ENCODE peak calls at places on chromosomes 16 and 17, in five cellular contexts. One of them, this sample, is unnamed.

GRCh38 chr17:72365857-72366415 is 245.1 kb downstream of the SOX9 start:
- DNase-seq in left lung: no peak
- DNase-seq in stimulated activated naive CD4-positive, alpha-beta T cell: no peak
- DNase-seq in posterior cingulate gyrus: no peak
- DNase-seq in activated CD8-positive, alpha-beta T cell treated with anti-CD3 and anti-CD28 coated beads for 36 hours: no peak
- DNase-seq in this sample: no peak

GRCh38 chr16:14494396-14494795 is 135.7 kb downstream of the PARN start:
- DNase-seq in left lung: no peak
- DNase-seq in stimulated activated naive CD4-positive, alpha-beta T cell: no peak
- DNase-seq in posterior cingulate gyrus: no peak
- DNase-seq in activated CD8-positive, alpha-beta T cell treated with anti-CD3 and anti-CD28 coated beads for 36 hours: no peak
- DNase-seq in this sample: no peak

GRCh38 chr17:80846932-80847331 is 144.7 kb upstream of the CHMP6 start:
- DNase-seq in left lung: peak
- DNase-seq in stimulated activated naive CD4-positive, alpha-beta T cell: no peak
- DNase-seq in posterior cingulate gyrus: no peak
- DNase-seq in activated CD8-positive, alpha-beta T cell treated with anti-CD3 and anti-CD28 coated beads for 36 hours: peak
- DNase-seq in this sample: peak

GRCh38 chr16:2026461-2027023 is at the start of gene NHERF2:
- DNase-seq in left lung: peak
- DNase-seq in stimulated activated naive CD4-positive, alpha-beta T cell: no peak
- DNase-seq in posterior cingulate gyrus: no peak
- DNase-seq in activated CD8-positive, alpha-beta T cell treated with anti-CD3 and anti-CD28 coated beads for 36 hours: no peak
- DNase-seq in this sample: peak

GRCh38 chr17:73710095-73710592 is 65.9 kb upstream of the SDK2 start:
- DNase-seq in left lung: no peak
- DNase-seq in stimulated activated naive CD4-positive, alpha-beta T cell: peak
- DNase-seq in posterior cingulate gyrus: peak
- DNase-seq in activated CD8-positive, alpha-beta T cell treated with anti-CD3 and anti-CD28 coated beads for 36 hours: peak
- DNase-seq in this sample: no peak

GRCh38 chr17:50495918-50496317 is 12.3 kb upstream of the MYCBPAP start:
- DNase-seq in left lung: no peak
- DNase-seq in stimulated activated naive CD4-positive, alpha-beta T cell: no peak
- DNase-seq in posterior cingulate gyrus: no peak
- DNase-seq in activated CD8-positive, alpha-beta T cell treated with anti-CD3 and anti-CD28 coated beads for 36 hours: no peak
- DNase-seq in this sample: no peak

GRCh38 chr16:54171855-54172537 is 114.6 kb downstream of the IRX3 start:
- DNase-seq in left lung: no peak
- DNase-seq in stimulated activated naive CD4-positive, alpha-beta T cell: no peak
- DNase-seq in posterior cingulate gyrus: no peak
- DNase-seq in activated CD8-positive, alpha-beta T cell treated with anti-CD3 and anti-CD28 coated beads for 36 hours: no peak
- DNase-seq in this sample: no peak

GRCh38 chr16:29943846-29944669 is 17.8 kb upstream of the TMEM219 start:
- DNase-seq in left lung: no peak
- DNase-seq in stimulated activated naive CD4-positive, alpha-beta T cell: no peak
- DNase-seq in posterior cingulate gyrus: no peak
- DNase-seq in activated CD8-positive, alpha-beta T cell treated with anti-CD3 and anti-CD28 coated beads for 36 hours: no peak
- DNase-seq in this sample: no peak

GRCh38 chr17:64024781-64025731 is 4.6 kb upstream of the ICAM2 start:
- DNase-seq in left lung: no peak
- DNase-seq in stimulated activated naive CD4-positive, alpha-beta T cell: peak
- DNase-seq in posterior cingulate gyrus: no peak
- DNase-seq in activated CD8-positive, alpha-beta T cell treated with anti-CD3 and anti-CD28 coated beads for 36 hours: peak
- DNase-seq in this sample: no peak

GRCh38 chr16:47096297-47096696 is 47.4 kb downstream of the NETO2 start:
- DNase-seq in left lung: no peak
- DNase-seq in stimulated activated naive CD4-positive, alpha-beta T cell: no peak
- DNase-seq in posterior cingulate gyrus: no peak
- DNase-seq in activated CD8-positive, alpha-beta T cell treated with anti-CD3 and anti-CD28 coated beads for 36 hours: no peak
- DNase-seq in this sample: no peak

GRCh38 chr16:73572135-73572534 is 524.2 kb upstream of the ZFHX3 start:
- DNase-seq in left lung: no peak
- DNase-seq in stimulated activated naive CD4-positive, alpha-beta T cell: no peak
- DNase-seq in posterior cingulate gyrus: no peak
- DNase-seq in activated CD8-positive, alpha-beta T cell treated with anti-CD3 and anti-CD28 coated beads for 36 hours: no peak
- DNase-seq in this sample: no peak

GRCh38 chr16:84647830-84648594 is at the start of gene KLHL36:
- DNase-seq in left lung: peak
- DNase-seq in stimulated activated naive CD4-positive, alpha-beta T cell: peak
- DNase-seq in posterior cingulate gyrus: peak
- DNase-seq in activated CD8-positive, alpha-beta T cell treated with anti-CD3 and anti-CD28 coated beads for 36 hours: peak
- DNase-seq in this sample: peak

GRCh38 chr17:27577884-27578717 is 52.9 kb upstream of the LGALS9 start:
- DNase-seq in left lung: no peak
- DNase-seq in stimulated activated naive CD4-positive, alpha-beta T cell: no peak
- DNase-seq in posterior cingulate gyrus: no peak
- DNase-seq in activated CD8-positive, alpha-beta T cell treated with anti-CD3 and anti-CD28 coated beads for 36 hours: no peak
- DNase-seq in this sample: no peak

GRCh38 chr16:477758-478157 is 49.8 kb upstream of the CAPN15 start:
- DNase-seq in left lung: peak
- DNase-seq in stimulated activated naive CD4-positive, alpha-beta T cell: no peak
- DNase-seq in posterior cingulate gyrus: no peak
- DNase-seq in activated CD8-positive, alpha-beta T cell treated with anti-CD3 and anti-CD28 coated beads for 36 hours: no peak
- DNase-seq in this sample: no peak

GRCh38 chr17:79407385-79407784 is 203.5 kb downstream of the RBFOX3 start:
- DNase-seq in left lung: no peak
- DNase-seq in stimulated activated naive CD4-positive, alpha-beta T cell: no peak
- DNase-seq in posterior cingulate gyrus: no peak
- DNase-seq in activated CD8-positive, alpha-beta T cell treated with anti-CD3 and anti-CD28 coated beads for 36 hours: no peak
- DNase-seq in this sample: no peak

GRCh38 chr16:23348579-23349469 is 46.7 kb downstream of the SCNN1B start:
- DNase-seq in left lung: no peak
- DNase-seq in stimulated activated naive CD4-positive, alpha-beta T cell: no peak
- DNase-seq in posterior cingulate gyrus: no peak
- DNase-seq in activated CD8-positive, alpha-beta T cell treated with anti-CD3 and anti-CD28 coated beads for 36 hours: peak
- DNase-seq in this sample: no peak

GRCh38 chr17:50198026-50198669 is 3.3 kb downstream of the COL1A1 start:
- DNase-seq in left lung: no peak
- DNase-seq in stimulated activated naive CD4-positive, alpha-beta T cell: peak
- DNase-seq in posterior cingulate gyrus: peak
- DNase-seq in activated CD8-positive, alpha-beta T cell treated with anti-CD3 and anti-CD28 coated beads for 36 hours: peak
- DNase-seq in this sample: no peak

GRCh38 chr17:49063652-49064051 is 66.5 kb downstream of the IGF2BP1 start:
- DNase-seq in left lung: no peak
- DNase-seq in stimulated activated naive CD4-positive, alpha-beta T cell: no peak
- DNase-seq in posterior cingulate gyrus: peak
- DNase-seq in activated CD8-positive, alpha-beta T cell treated with anti-CD3 and anti-CD28 coated beads for 36 hours: no peak
- DNase-seq in this sample: no peak

GRCh38 chr17:64264891-64265290 is 1.8 kb upstream of the TEX2 start:
- DNase-seq in left lung: no peak
- DNase-seq in stimulated activated naive CD4-positive, alpha-beta T cell: no peak
- DNase-seq in posterior cingulate gyrus: no peak
- DNase-seq in activated CD8-positive, alpha-beta T cell treated with anti-CD3 and anti-CD28 coated beads for 36 hours: no peak
- DNase-seq in this sample: no peak

GRCh38 chr17:71870546-71870862 is 250.3 kb upstream of the SOX9 start:
- DNase-seq in left lung: no peak
- DNase-seq in stimulated activated naive CD4-positive, alpha-beta T cell: no peak
- DNase-seq in posterior cingulate gyrus: no peak
- DNase-seq in activated CD8-positive, alpha-beta T cell treated with anti-CD3 and anti-CD28 coated beads for 36 hours: no peak
- DNase-seq in this sample: no peak

GRCh38 chr16:57977418-57978069 is 6.6 kb upstream of the CNGB1 start:
- DNase-seq in left lung: peak
- DNase-seq in stimulated activated naive CD4-positive, alpha-beta T cell: no peak
- DNase-seq in posterior cingulate gyrus: no peak
- DNase-seq in activated CD8-positive, alpha-beta T cell treated with anti-CD3 and anti-CD28 coated beads for 36 hours: no peak
- DNase-seq in this sample: no peak

GRCh38 chr17:74779948-74780400 is 3.8 kb upstream of the NAT9 start:
- DNase-seq in left lung: peak
- DNase-seq in stimulated activated naive CD4-positive, alpha-beta T cell: peak
- DNase-seq in posterior cingulate gyrus: no peak
- DNase-seq in activated CD8-positive, alpha-beta T cell treated with anti-CD3 and anti-CD28 coated beads for 36 hours: peak
- DNase-seq in this sample: peak

GRCh38 chr17:32187276-32187675 is 45.0 kb downstream of the RHOT1 start:
- DNase-seq in left lung: no peak
- DNase-seq in stimulated activated naive CD4-positive, alpha-beta T cell: no peak
- DNase-seq in posterior cingulate gyrus: no peak
- DNase-seq in activated CD8-positive, alpha-beta T cell treated with anti-CD3 and anti-CD28 coated beads for 36 hours: no peak
- DNase-seq in this sample: no peak

GRCh38 chr17:61394630-61395408 is 4.8 kb upstream of the TBX2 start:
- DNase-seq in left lung: peak
- DNase-seq in stimulated activated naive CD4-positive, alpha-beta T cell: no peak
- DNase-seq in posterior cingulate gyrus: no peak
- DNase-seq in activated CD8-positive, alpha-beta T cell treated with anti-CD3 and anti-CD28 coated beads for 36 hours: no peak
- DNase-seq in this sample: no peak

GRCh38 chr17:75033346-75034235 is 13.2 kb downstream of the ATP5PD start:
- DNase-seq in left lung: peak
- DNase-seq in stimulated activated naive CD4-positive, alpha-beta T cell: peak
- DNase-seq in posterior cingulate gyrus: peak
- DNase-seq in activated CD8-positive, alpha-beta T cell treated with anti-CD3 and anti-CD28 coated beads for 36 hours: peak
- DNase-seq in this sample: peak

GRCh38 chr16:28139530-28139929 is 72.2 kb downstream of the XPO6 start:
- DNase-seq in left lung: no peak
- DNase-seq in stimulated activated naive CD4-positive, alpha-beta T cell: no peak
- DNase-seq in posterior cingulate gyrus: no peak
- DNase-seq in activated CD8-positive, alpha-beta T cell treated with anti-CD3 and anti-CD28 coated beads for 36 hours: no peak
- DNase-seq in this sample: no peak

GRCh38 chr17:75086496-75087181 is 1.1 kb upstream of the SLC16A5 start:
- DNase-seq in left lung: no peak
- DNase-seq in stimulated activated naive CD4-positive, alpha-beta T cell: no peak
- DNase-seq in posterior cingulate gyrus: no peak
- DNase-seq in activated CD8-positive, alpha-beta T cell treated with anti-CD3 and anti-CD28 coated beads for 36 hours: no peak
- DNase-seq in this sample: no peak

GRCh38 chr16:83995756-83996155 is 27.7 kb downstream of the NECAB2 start:
- DNase-seq in left lung: no peak
- DNase-seq in stimulated activated naive CD4-positive, alpha-beta T cell: no peak
- DNase-seq in posterior cingulate gyrus: peak
- DNase-seq in activated CD8-positive, alpha-beta T cell treated with anti-CD3 and anti-CD28 coated beads for 36 hours: peak
- DNase-seq in this sample: no peak

GRCh38 chr16:1105888-1106620 is 10.0 kb upstream of the C1QTNF8 start:
- DNase-seq in left lung: no peak
- DNase-seq in stimulated activated naive CD4-positive, alpha-beta T cell: peak
- DNase-seq in posterior cingulate gyrus: peak
- DNase-seq in activated CD8-positive, alpha-beta T cell treated with anti-CD3 and anti-CD28 coated beads for 36 hours: peak
- DNase-seq in this sample: peak

GRCh38 chr16:62253926-62254325 is 217.7 kb upstream of the CDH8 start:
- DNase-seq in left lung: no peak
- DNase-seq in stimulated activated naive CD4-positive, alpha-beta T cell: no peak
- DNase-seq in posterior cingulate gyrus: no peak
- DNase-seq in activated CD8-positive, alpha-beta T cell treated with anti-CD3 and anti-CD28 coated beads for 36 hours: no peak
- DNase-seq in this sample: no peak

This sample was measured in spleen.